ENCODE peak calls at places on chromosome 18, in eight cellular contexts. One of them, this sample, is unnamed.

GRCh38 chr18:67151366-67151765 is 365.2 kb downstream of the DSEL start:
- DNase-seq in WTC11: no peak
- DNase-seq in IMR-90: no peak
- DNase-seq in naive thymus-derived CD8-positive, alpha-beta T cell: no peak
- DNase-seq in chondrocyte: no peak
- DNase-seq in astrocyte of the spinal cord: no peak
- DNase-seq in adrenal gland: no peak
- DNase-seq in GM12865: no peak
- DNase-seq in this sample: no peak

GRCh38 chr18:57984490-57985109 is 59.4 kb upstream of the NEDD4L start:
- DNase-seq in IMR-90: no peak
- DNase-seq in GM12865: no peak
- DNase-seq in adrenal gland: no peak
- DNase-seq in astrocyte of the spinal cord: no peak
- DNase-seq in naive thymus-derived CD8-positive, alpha-beta T cell: no peak
- DNase-seq in WTC11: no peak
- DNase-seq in chondrocyte: no peak
- DNase-seq in this sample: no peak

GRCh38 chr18:4734021-4734420 is 278.9 kb upstream of the DLGAP1 start:
- DNase-seq in IMR-90: no peak
- DNase-seq in chondrocyte: no peak
- DNase-seq in GM12865: no peak
- DNase-seq in adrenal gland: no peak
- DNase-seq in WTC11: no peak
- DNase-seq in naive thymus-derived CD8-positive, alpha-beta T cell: no peak
- DNase-seq in astrocyte of the spinal cord: no peak
- DNase-seq in this sample: no peak

GRCh38 chr18:58353581-58353980 is 275.3 kb downstream of the ALPK2 start:
- DNase-seq in naive thymus-derived CD8-positive, alpha-beta T cell: no peak
- DNase-seq in IMR-90: no peak
- DNase-seq in chondrocyte: no peak
- DNase-seq in GM12865: no peak
- DNase-seq in WTC11: no peak
- DNase-seq in astrocyte of the spinal cord: no peak
- DNase-seq in adrenal gland: no peak
- DNase-seq in this sample: no peak

GRCh38 chr18:23802817-23803216 is 113.6 kb downstream of the LAMA3 start:
- DNase-seq in WTC11: no peak
- DNase-seq in IMR-90: no peak
- DNase-seq in adrenal gland: no peak
- DNase-seq in astrocyte of the spinal cord: no peak
- DNase-seq in naive thymus-derived CD8-positive, alpha-beta T cell: no peak
- DNase-seq in GM12865: no peak
- DNase-seq in chondrocyte: no peak
- DNase-seq in this sample: no peak

GRCh38 chr18:76838182-76838581 is 15.8 kb downstream of the ZNF236 start:
- DNase-seq in astrocyte of the spinal cord: no peak
- DNase-seq in adrenal gland: no peak
- DNase-seq in chondrocyte: no peak
- DNase-seq in GM12865: no peak
- DNase-seq in WTC11: no peak
- DNase-seq in naive thymus-derived CD8-positive, alpha-beta T cell: no peak
- DNase-seq in IMR-90: peak; percentile 57
- DNase-seq in this sample: no peak

GRCh38 chr18:76983184-76983583 is 149.4 kb downstream of the MBP start:
- DNase-seq in GM12865: peak; percentile 91
- DNase-seq in IMR-90: peak; percentile 67
- DNase-seq in astrocyte of the spinal cord: peak; percentile 71
- DNase-seq in adrenal gland: peak; percentile 83
- DNase-seq in WTC11: peak; percentile 97
- DNase-seq in naive thymus-derived CD8-positive, alpha-beta T cell: peak; percentile 67
- DNase-seq in chondrocyte: peak; percentile 89
- DNase-seq in this sample: peak; percentile 36

GRCh38 chr18:68114989-68115388 is 598.5 kb upstream of the DSEL start:
- DNase-seq in astrocyte of the spinal cord: no peak
- DNase-seq in chondrocyte: no peak
- DNase-seq in WTC11: no peak
- DNase-seq in naive thymus-derived CD8-positive, alpha-beta T cell: no peak
- DNase-seq in IMR-90: no peak
- DNase-seq in GM12865: no peak
- DNase-seq in adrenal gland: no peak
- DNase-seq in this sample: no peak

GRCh38 chr18:36580266-36580665 is 248.5 kb downstream of the TPGS2 start:
- DNase-seq in WTC11: no peak
- DNase-seq in chondrocyte: no peak
- DNase-seq in GM12865: no peak
- DNase-seq in astrocyte of the spinal cord: peak; percentile 38
- DNase-seq in naive thymus-derived CD8-positive, alpha-beta T cell: no peak
- DNase-seq in adrenal gland: peak; percentile 36
- DNase-seq in IMR-90: peak; percentile 51
- DNase-seq in this sample: no peak

GRCh38 chr18:50982802-50983179 is 15.0 kb downstream of the ELAC1 start:
- DNase-seq in chondrocyte: no peak
- DNase-seq in astrocyte of the spinal cord: peak; percentile 25
- DNase-seq in GM12865: no peak
- DNase-seq in naive thymus-derived CD8-positive, alpha-beta T cell: no peak
- DNase-seq in IMR-90: peak; percentile 10
- DNase-seq in WTC11: no peak
- DNase-seq in adrenal gland: no peak
- DNase-seq in this sample: no peak

GRCh38 chr18:55083461-55083860 is 124.2 kb upstream of the CCDC68 start:
- DNase-seq in chondrocyte: no peak
- DNase-seq in adrenal gland: no peak
- DNase-seq in WTC11: no peak
- DNase-seq in GM12865: no peak
- DNase-seq in naive thymus-derived CD8-positive, alpha-beta T cell: no peak
- DNase-seq in IMR-90: peak; percentile 52
- DNase-seq in astrocyte of the spinal cord: peak; percentile 52
- DNase-seq in this sample: no peak

GRCh38 chr18:13611616-13612110 is 114.7 kb downstream of the FAM210A start:
- DNase-seq in naive thymus-derived CD8-positive, alpha-beta T cell: no peak
- DNase-seq in WTC11: no peak
- DNase-seq in adrenal gland: no peak
- DNase-seq in chondrocyte: no peak
- DNase-seq in GM12865: no peak
- DNase-seq in IMR-90: peak; percentile 9
- DNase-seq in astrocyte of the spinal cord: peak; percentile 45
- DNase-seq in this sample: no peak

GRCh38 chr18:48997985-48998831 is 47.4 kb upstream of the SMAD7 start:
- DNase-seq in WTC11: peak; percentile 54
- DNase-seq in astrocyte of the spinal cord: peak; percentile 98
- DNase-seq in GM12865: no peak
- DNase-seq in IMR-90: peak; percentile 97
- DNase-seq in adrenal gland: peak; percentile 76
- DNase-seq in naive thymus-derived CD8-positive, alpha-beta T cell: no peak
- DNase-seq in chondrocyte: peak; percentile 97
- DNase-seq in this sample: peak; percentile 75

GRCh38 chr18:3885209-3885792 is 435.3 kb downstream of the TGIF1 start:
- DNase-seq in WTC11: no peak
- DNase-seq in chondrocyte: no peak
- DNase-seq in GM12865: peak; percentile 26
- DNase-seq in naive thymus-derived CD8-positive, alpha-beta T cell: no peak
- DNase-seq in adrenal gland: no peak
- DNase-seq in IMR-90: no peak
- DNase-seq in astrocyte of the spinal cord: no peak
- DNase-seq in this sample: no peak

GRCh38 chr18:79381811-79382311 is 13.9 kb upstream of the NFATC1 start:
- DNase-seq in astrocyte of the spinal cord: no peak
- DNase-seq in GM12865: no peak
- DNase-seq in WTC11: no peak
- DNase-seq in chondrocyte: no peak
- DNase-seq in naive thymus-derived CD8-positive, alpha-beta T cell: no peak
- DNase-seq in adrenal gland: no peak
- DNase-seq in IMR-90: no peak
- DNase-seq in this sample: no peak

GRCh38 chr18:59051470-59052165 is 88.1 kb upstream of the SEC11C start:
- DNase-seq in GM12865: no peak
- DNase-seq in adrenal gland: no peak
- DNase-seq in IMR-90: no peak
- DNase-seq in astrocyte of the spinal cord: no peak
- DNase-seq in chondrocyte: no peak
- DNase-seq in naive thymus-derived CD8-positive, alpha-beta T cell: no peak
- DNase-seq in WTC11: no peak
- DNase-seq in this sample: no peak

GRCh38 chr18:12948055-12948804 is 419 bp downstream of the SEH1L start:
- DNase-seq in IMR-90: peak; percentile 93
- DNase-seq in naive thymus-derived CD8-positive, alpha-beta T cell: peak; percentile 96
- DNase-seq in GM12865: peak; percentile 99
- DNase-seq in WTC11: peak; percentile 80
- DNase-seq in adrenal gland: peak; percentile 96
- DNase-seq in astrocyte of the spinal cord: peak; percentile 97
- DNase-seq in chondrocyte: peak; percentile 97
- DNase-seq in this sample: peak; percentile 85

GRCh38 chr18:50749945-50750344 is 69.9 kb downstream of the MRO start:
- DNase-seq in adrenal gland: no peak
- DNase-seq in chondrocyte: no peak
- DNase-seq in IMR-90: no peak
- DNase-seq in naive thymus-derived CD8-positive, alpha-beta T cell: no peak
- DNase-seq in astrocyte of the spinal cord: no peak
- DNase-seq in GM12865: no peak
- DNase-seq in WTC11: no peak
- DNase-seq in this sample: no peak

GRCh38 chr18:23859466-23860352 is 154.8 kb upstream of the TTC39C start:
- DNase-seq in IMR-90: no peak
- DNase-seq in adrenal gland: no peak
- DNase-seq in WTC11: no peak
- DNase-seq in naive thymus-derived CD8-positive, alpha-beta T cell: no peak
- DNase-seq in GM12865: no peak
- DNase-seq in chondrocyte: no peak
- DNase-seq in astrocyte of the spinal cord: no peak
- DNase-seq in this sample: no peak

GRCh38 chr18:59968583-59968982 is 68.8 kb downstream of the PMAIP1 start:
- DNase-seq in WTC11: no peak
- DNase-seq in GM12865: no peak
- DNase-seq in naive thymus-derived CD8-positive, alpha-beta T cell: no peak
- DNase-seq in chondrocyte: no peak
- DNase-seq in astrocyte of the spinal cord: no peak
- DNase-seq in IMR-90: no peak
- DNase-seq in adrenal gland: no peak
- DNase-seq in this sample: no peak

GRCh38 chr18:8176554-8176953 is 432.7 kb upstream of the RAB12 start:
- DNase-seq in WTC11: no peak
- DNase-seq in chondrocyte: no peak
- DNase-seq in naive thymus-derived CD8-positive, alpha-beta T cell: no peak
- DNase-seq in astrocyte of the spinal cord: no peak
- DNase-seq in adrenal gland: peak; percentile 37
- DNase-seq in IMR-90: no peak
- DNase-seq in GM12865: no peak
- DNase-seq in this sample: no peak

GRCh38 chr18:22503803-22504202 is 86.1 kb upstream of the CTAGE1 start:
- DNase-seq in chondrocyte: no peak
- DNase-seq in naive thymus-derived CD8-positive, alpha-beta T cell: no peak
- DNase-seq in adrenal gland: no peak
- DNase-seq in WTC11: no peak
- DNase-seq in astrocyte of the spinal cord: no peak
- DNase-seq in IMR-90: peak; percentile 97
- DNase-seq in GM12865: no peak
- DNase-seq in this sample: no peak

GRCh38 chr18:50816767-50817166 is 3.0 kb downstream of the MRO start:
- DNase-seq in GM12865: peak; percentile 52
- DNase-seq in astrocyte of the spinal cord: peak; percentile 42
- DNase-seq in naive thymus-derived CD8-positive, alpha-beta T cell: no peak
- DNase-seq in chondrocyte: no peak
- DNase-seq in WTC11: peak; percentile 21
- DNase-seq in adrenal gland: no peak
- DNase-seq in IMR-90: no peak
- DNase-seq in this sample: no peak

GRCh38 chr18:34976899-34977786 is 64.1 kb upstream of the MAPRE2 start:
- DNase-seq in IMR-90: peak; percentile 19
- DNase-seq in adrenal gland: peak; percentile 67
- DNase-seq in chondrocyte: peak; percentile 94
- DNase-seq in naive thymus-derived CD8-positive, alpha-beta T cell: peak; percentile 78
- DNase-seq in WTC11: peak; percentile 86
- DNase-seq in astrocyte of the spinal cord: no peak
- DNase-seq in GM12865: peak; percentile 77
- DNase-seq in this sample: no peak

GRCh38 chr18:35777042-35777441 is 195.4 kb upstream of the RMP24 start:
- DNase-seq in WTC11: peak; percentile 29
- DNase-seq in astrocyte of the spinal cord: no peak
- DNase-seq in chondrocyte: no peak
- DNase-seq in adrenal gland: no peak
- DNase-seq in naive thymus-derived CD8-positive, alpha-beta T cell: no peak
- DNase-seq in IMR-90: no peak
- DNase-seq in GM12865: peak; percentile 9
- DNase-seq in this sample: no peak

GRCh38 chr18:79576686-79577351 is 102.8 kb upstream of the CTDP1 start:
- DNase-seq in GM12865: no peak
- DNase-seq in astrocyte of the spinal cord: peak; percentile 49
- DNase-seq in chondrocyte: peak; percentile 89
- DNase-seq in naive thymus-derived CD8-positive, alpha-beta T cell: no peak
- DNase-seq in IMR-90: peak; percentile 46
- DNase-seq in adrenal gland: peak; percentile 61
- DNase-seq in WTC11: no peak
- DNase-seq in this sample: no peak

GRCh38 chr18:58860747-58861224 is 3.9 kb upstream of the ZNF532 start:
- DNase-seq in GM12865: no peak
- DNase-seq in IMR-90: no peak
- DNase-seq in astrocyte of the spinal cord: no peak
- DNase-seq in chondrocyte: no peak
- DNase-seq in naive thymus-derived CD8-positive, alpha-beta T cell: no peak
- DNase-seq in adrenal gland: no peak
- DNase-seq in WTC11: no peak
- DNase-seq in this sample: no peak

GRCh38 chr18:51123936-51124486 is 73.5 kb downstream of the MEX3C start:
- DNase-seq in astrocyte of the spinal cord: no peak
- DNase-seq in WTC11: no peak
- DNase-seq in adrenal gland: no peak
- DNase-seq in chondrocyte: no peak
- DNase-seq in GM12865: no peak
- DNase-seq in naive thymus-derived CD8-positive, alpha-beta T cell: no peak
- DNase-seq in IMR-90: no peak
- DNase-seq in this sample: no peak